ENCODE peak calls at places on chromosomes 4 and X, in four cellular contexts. K is Peyer's patch, T is endothelial cell, C is B cell. U is an unnamed sample.

GRCh38 chr4:46931981-46932380 is 22.9 kb upstream of the COX7B2 start:
- DNase-seq in K (no peak), T (peak), C (no peak), U (no peak)

GRCh38 chr4:82786794-82787193 is 11.8 kb downstream of the SCD5 start:
- DNase-seq in K (no peak), C (no peak), T (no peak), U (no peak)

GRCh38 chrX:128294198-128294597 is 242.0 kb upstream of the ACTRT1 start:
- DNase-seq in C (no peak), K (no peak), T (no peak), U (no peak)

GRCh38 chrX:1451676-1452496 is 823 bp downstream of the ASMTL start:
- DNase-seq in C (no peak), T (peak), K (peak), U (no peak)

GRCh38 chrX:68834371-68835103 is 5.7 kb downstream of the EFNB1 start:
- DNase-seq in T (no peak), C (no peak), K (peak), U (no peak)

GRCh38 chrX:103052625-103053024 is 11.3 kb downstream of the BEX1 start:
- DNase-seq in C (no peak), K (no peak), T (no peak), U (no peak)

GRCh38 chr4:41098093-41098492 is 116.2 kb downstream of the APBB2 start:
- DNase-seq in C (no peak), T (no peak), K (no peak), U (no peak)

GRCh38 chrX:11273544-11273943 is 19.7 kb upstream of the AMELX start:
- DNase-seq in K (no peak), C (no peak), T (no peak), U (no peak)

GRCh38 chr4:139789096-139789495 is 123.5 kb downstream of the MGST2 start:
- DNase-seq in T (no peak), C (no peak), K (no peak), U (no peak)

GRCh38 chr4:121696140-121696640 is 590 bp downstream of the ANXA5 start:
- DNase-seq in C (peak), T (peak), K (peak), U (peak)

GRCh38 chr4:7466904-7467303 is 32.2 kb upstream of the PSAPL1 start:
- DNase-seq in C (no peak), K (no peak), T (no peak), U (no peak)

GRCh38 chrX:34880656-34881055 is 61.9 kb upstream of the FAM47B start:
- DNase-seq in C (no peak), K (no peak), T (no peak), U (no peak)

GRCh38 chr4:7244343-7244680 is 52.0 kb downstream of the SORCS2 start:
- DNase-seq in C (no peak), K (no peak), T (no peak), U (no peak)

GRCh38 chrX:48573690-48574269 is 504 bp upstream of the RBM3 start:
- DNase-seq in K (peak), C (no peak), T (no peak), U (peak)

GRCh38 chrX:104112326-104112951 is at the start of gene ZCCHC18:
- DNase-seq in C (peak), T (peak), K (peak), U (peak)

GRCh38 chr4:182716207-182716606 is 201.0 kb downstream of the DCTD start:
- DNase-seq in C (no peak), T (no peak), K (no peak), U (no peak)

GRCh38 chr4:101833455-101833854 is 42.9 kb downstream of the BANK1 start:
- DNase-seq in K (no peak), T (no peak), C (no peak), U (no peak)

GRCh38 chr4:104890598-104890997 is 256.1 kb upstream of the TET2 start:
- DNase-seq in C (no peak), T (no peak), K (no peak), U (no peak)

GRCh38 chrX:8868906-8869305 is 67.7 kb upstream of the FAM9A start:
- DNase-seq in K (no peak), T (no peak), C (no peak), U (no peak)

GRCh38 chr4:52329894-52330293 is 278.8 kb downstream of the SPATA18 start:
- DNase-seq in K (no peak), T (no peak), C (no peak), U (no peak)

GRCh38 chr4:173005912-173006633 is 162.5 kb upstream of the GALNT7 start:
- DNase-seq in C (no peak), K (no peak), T (no peak), U (no peak)

GRCh38 chr4:126568652-126569580 is 1063.8 kb upstream of the INTU start:
- DNase-seq in K (no peak), C (no peak), T (no peak), U (no peak)

GRCh38 chr4:113116414-113117345 is 67.2 kb downstream of the ANK2 start:
- DNase-seq in T (no peak), C (no peak), K (no peak), U (no peak)

GRCh38 chrX:133544105-133544504 is 128.8 kb upstream of the GPC4 start:
- DNase-seq in K (no peak), C (no peak), T (peak), U (no peak)

GRCh38 chr4:148076964-148077363 is 345.1 kb downstream of the ARHGAP10 start:
- DNase-seq in K (no peak), C (no peak), T (no peak), U (no peak)

GRCh38 chr4:67983333-67983732 is 20.0 kb upstream of the TMPRSS11A start:
- DNase-seq in C (no peak), T (no peak), K (no peak), U (no peak)

GRCh38 chr4:103719320-103720204 is at the start of gene TACR3:
- DNase-seq in C (peak), K (no peak), T (peak), U (no peak)

GRCh38 chr4:22237155-22237751 is 278.6 kb downstream of the ADGRA3 start:
- DNase-seq in C (no peak), T (peak), K (no peak), U (no peak)

GRCh38 chr4:181870326-181870725 is 372.9 kb upstream of the TENM3 start:
- DNase-seq in K (no peak), T (no peak), C (no peak), U (no peak)

GRCh38 chr4:113052379-113052951 is 3.0 kb downstream of the ANK2 start:
- DNase-seq in C (no peak), T (no peak), K (no peak), U (no peak)

GRCh38 chr4:137432431-137432830 is 99.9 kb downstream of the PCDH18 start:
- DNase-seq in T (no peak), C (no peak), K (no peak), U (no peak)

GRCh38 chr4:101527186-101527585 is 179.9 kb upstream of the PPP3CA start:
- DNase-seq in T (no peak), K (no peak), C (peak), U (peak)

GRCh38 chrX:21725916-21726315 is 32.0 kb downstream of the SMPX start:
- DNase-seq in K (no peak), T (no peak), C (no peak), U (no peak)

GRCh38 chr4:128858875-128859696 is 49.6 kb downstream of the JADE1 start:
- DNase-seq in K (no peak), C (no peak), T (no peak), U (no peak)

GRCh38 chr4:148852092-148852699 is 410.0 kb upstream of the NR3C2 start:
- DNase-seq in C (no peak), K (no peak), T (no peak), U (no peak)

U was measured in T-helper 22 cell.